ENCODE peak calls at places on chromosomes 4 and X, in seven cellular contexts. N is BE2C, L is mammary epithelial cell, F is cardiac muscle cell, W is sigmoid colon, C is aorta, V is testis. R is an unnamed sample.

GRCh38 chrX:134460861-134461218 is 875 bp downstream of the HPRT1 start:
- DNase-seq in C (no peak), W (no peak), V (no peak), F (peak; percentile 31), L (peak; percentile 3), N (peak; percentile 5), R (no peak)

GRCh38 chr4:62159306-62159705 is 959.2 kb downstream of the ADGRL3 start:
- DNase-seq in W (no peak), N (no peak), V (no peak), C (no peak), F (no peak), L (no peak), R (no peak)

GRCh38 chrX:12770440-12770839 is 20.8 kb upstream of the PRPS2 start:
- DNase-seq in N (no peak), L (no peak), V (no peak), C (no peak), F (peak; percentile 40), W (no peak), R (no peak)

GRCh38 chrX:107731831-107732502 is 43.6 kb downstream of the TSC22D3 start:
- DNase-seq in N (peak; percentile 78), V (peak; percentile 88), W (peak; percentile 97), L (peak; percentile 52), C (peak; percentile 93), F (peak; percentile 98), R (peak; percentile 77)

GRCh38 chrX:41333744-41333993 is 293 bp upstream of the DDX3X start:
- DNase-seq in N (no peak), F (peak; percentile 73), W (peak; percentile 94), V (no peak), C (no peak), L (no peak), R (peak; percentile 63)

GRCh38 chr4:37822220-37822619 is 4.3 kb upstream of the PGM2 start:
- DNase-seq in W (no peak), V (no peak), C (no peak), F (no peak), N (no peak), L (no peak), R (no peak)

GRCh38 chr4:163448541-163449203 is 24.9 kb downstream of the TKTL2 start:
- DNase-seq in L (peak; percentile 66), F (peak; percentile 4), W (no peak), N (peak; percentile 9), V (no peak), C (no peak), R (no peak)

GRCh38 chr4:39713691-39714090 is 15.8 kb downstream of the UBE2K start:
- DNase-seq in L (no peak), N (no peak), W (no peak), F (no peak), C (no peak), V (no peak), R (no peak)

GRCh38 chr4:85955614-85956295 is 404.1 kb downstream of the MAPK10 start:
- DNase-seq in W (no peak), N (no peak), C (no peak), F (no peak), L (peak; percentile 3), V (no peak), R (no peak)

GRCh38 chr4:85952518-85952917 is 407.3 kb downstream of the MAPK10 start:
- DNase-seq in C (no peak), W (no peak), F (no peak), L (peak; percentile 46), N (no peak), V (no peak), R (no peak)

GRCh38 chr4:85956296-85956955 is 403.4 kb downstream of the MAPK10 start:
- DNase-seq in L (no peak), N (no peak), C (no peak), F (no peak), V (no peak), W (no peak), R (no peak)

GRCh38 chr4:85952982-85953650 is 406.7 kb downstream of the MAPK10 start:
- DNase-seq in W (no peak), C (no peak), V (no peak), L (no peak), F (no peak), N (no peak), R (no peak)

DNA sequence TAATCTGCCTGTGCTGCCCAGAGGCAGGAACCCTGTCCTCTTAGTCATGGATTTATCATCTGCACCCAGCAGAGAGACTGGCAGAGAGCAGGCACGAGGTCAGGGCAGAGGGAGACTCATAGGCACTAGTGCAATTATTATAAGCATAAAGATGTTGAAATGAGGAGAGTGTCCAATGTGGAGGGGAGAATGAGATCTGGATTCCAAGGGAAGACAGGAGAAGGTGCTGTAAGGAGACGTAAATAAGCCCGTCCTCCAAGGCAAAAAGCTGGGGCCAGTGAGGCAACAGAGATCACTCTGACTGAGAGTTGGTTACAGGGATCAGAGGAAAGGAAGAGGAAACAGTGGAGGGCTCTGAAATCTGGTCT is 406.2 kb downstream of the MAPK10 start:
- DNase-seq in V (no peak), W (no peak), C (no peak), N (no peak), F (no peak), L (peak; percentile 80), R (no peak)
- H3K27me3 ChIP-seq in V (no peaks in the 10 kb centered on the region), W (no peaks in the 10 kb centered on the region), C (no peaks in the 10 kb centered on the region), N (no peaks in the 10 kb centered on the region), F (no peaks in the 10 kb centered on the region), L (no peaks in the 10 kb centered on the region), R (no peaks in the 10 kb centered on the region)

GRCh38 chrX:26664919-26665318 is 448.9 kb downstream of the MAGEB5 start:
- DNase-seq in L (no peak), C (no peak), F (no peak), W (no peak), V (no peak), N (no peak), R (no peak)
- H3K27me3 ChIP-seq in L (no peaks in the 10 kb centered on the region), C (no peaks in the 10 kb centered on the region), F (no peaks in the 10 kb centered on the region), W (no peaks in the 10 kb centered on the region), V (no peaks in the 10 kb centered on the region), N (no peaks in the 10 kb centered on the region), R (no peaks in the 10 kb centered on the region)

DNA sequence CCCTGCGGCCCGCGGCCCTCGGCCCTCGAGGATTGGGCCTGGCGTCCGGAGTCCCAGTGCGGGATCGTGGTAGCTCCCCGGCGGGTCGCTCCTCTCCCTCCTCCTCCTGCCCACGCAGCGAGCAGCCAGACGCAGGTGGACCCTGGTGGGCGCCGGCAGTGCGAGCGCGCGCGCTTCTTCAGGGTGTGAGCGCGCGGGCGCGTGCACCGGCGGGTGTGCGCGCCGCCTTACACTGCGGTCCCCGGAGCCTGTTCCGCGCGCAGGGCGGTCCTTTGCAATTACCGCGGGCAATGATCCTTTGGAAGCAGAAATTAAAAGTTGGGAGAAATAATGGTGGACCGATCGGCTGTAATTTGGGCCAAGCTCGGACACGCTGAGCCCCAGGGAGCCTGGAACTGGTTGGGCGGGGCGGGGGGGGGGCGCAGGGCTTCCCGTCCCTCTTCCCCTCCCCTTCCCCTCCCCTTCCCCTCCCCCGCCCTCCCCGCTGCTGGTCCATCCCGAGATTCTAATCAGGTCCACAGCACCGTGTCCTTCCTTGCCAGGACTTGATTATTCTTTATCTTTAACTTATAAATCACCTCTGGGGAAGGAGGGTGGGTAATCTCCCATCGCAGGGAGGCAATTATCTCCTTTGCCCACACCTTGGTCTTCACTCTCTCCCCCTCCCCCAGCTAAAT is 1.6 kb upstream of the NKX1-1 start:
- DNase-seq in L (no peak), C (no peak), N (no peak), F (no peak), W (no peak), V (no peak), R (no peak)
- H3K27me3 ChIP-seq in L (peaks cover 56% of the 10 kb centered on the region), C (no peaks in the 10 kb centered on the region), N (peaks cover 95% of the 10 kb centered on the region), F (peaks cover 99% of the 10 kb centered on the region), W (peaks cover 89% of the 10 kb centered on the region), V (no peaks in the 10 kb centered on the region), R (peaks cover 84% of the 10 kb centered on the region)

GRCh38 chr4:110798682-110799081 is 175.8 kb upstream of the PITX2 start:
- DNase-seq in W (no peak), F (no peak), V (peak; percentile 14), L (no peak), N (no peak), C (no peak), R (no peak)

GRCh38 chr4:110799171-110799570 is 176.3 kb upstream of the PITX2 start:
- DNase-seq in W (no peak), L (no peak), N (no peak), V (no peak), F (no peak), C (no peak), R (no peak)

GRCh38 chr4:110792036-110792435 is 169.2 kb upstream of the PITX2 start:
- DNase-seq in C (no peak), F (no peak), N (no peak), W (no peak), V (no peak), L (no peak), R (no peak)

GRCh38 chr4:110793381-110793801 is 170.5 kb upstream of the PITX2 start:
- DNase-seq in L (no peak), W (no peak), F (peak; percentile 2), N (no peak), C (no peak), V (no peak), R (no peak)

DNA sequence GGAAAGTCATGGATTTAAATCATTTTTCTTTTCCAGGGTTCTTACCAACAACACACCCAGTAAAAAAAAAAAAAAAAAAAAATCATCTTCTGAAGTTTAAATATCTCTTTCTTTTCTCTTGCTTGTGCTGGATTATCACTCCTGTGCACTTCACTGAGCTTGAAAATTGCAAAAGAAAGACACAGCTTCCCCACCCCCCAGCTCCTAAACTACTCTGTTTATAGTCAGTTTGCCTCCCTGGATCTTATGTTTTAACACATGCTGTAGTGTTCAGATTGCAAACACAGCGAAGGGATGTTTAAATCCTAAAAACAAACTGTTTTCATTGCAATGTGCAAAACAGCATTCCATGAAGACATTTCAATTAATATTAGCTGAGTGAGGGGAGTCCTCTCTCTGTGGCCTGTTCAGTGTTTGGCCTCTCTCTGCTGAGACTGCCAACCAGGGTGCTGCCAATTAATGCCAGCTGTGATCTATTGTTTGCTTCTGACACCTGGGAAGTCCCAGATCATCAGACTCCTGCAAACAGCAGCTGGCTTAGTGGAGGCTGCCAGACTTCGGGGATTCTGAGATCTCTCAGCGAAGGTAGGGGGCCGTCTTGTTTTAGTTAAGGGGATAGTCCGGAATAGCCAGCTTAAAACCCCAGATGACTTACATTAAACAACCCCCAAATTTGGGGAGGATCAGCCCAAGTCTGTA is 171.2 kb upstream of the PITX2 start:
- DNase-seq in L (no peak), C (no peak), N (no peak), F (no peak), W (no peak), V (no peak), R (no peak)
- H3K27me3 ChIP-seq in L (peaks cover 3% of the 10 kb centered on the region), C (peaks cover 1% of the 10 kb centered on the region), N (peaks cover 15% of the 10 kb centered on the region), F (no peaks in the 10 kb centered on the region), W (no peaks in the 10 kb centered on the region), V (no peaks in the 10 kb centered on the region), R (peaks cover 7% of the 10 kb centered on the region)

DNA sequence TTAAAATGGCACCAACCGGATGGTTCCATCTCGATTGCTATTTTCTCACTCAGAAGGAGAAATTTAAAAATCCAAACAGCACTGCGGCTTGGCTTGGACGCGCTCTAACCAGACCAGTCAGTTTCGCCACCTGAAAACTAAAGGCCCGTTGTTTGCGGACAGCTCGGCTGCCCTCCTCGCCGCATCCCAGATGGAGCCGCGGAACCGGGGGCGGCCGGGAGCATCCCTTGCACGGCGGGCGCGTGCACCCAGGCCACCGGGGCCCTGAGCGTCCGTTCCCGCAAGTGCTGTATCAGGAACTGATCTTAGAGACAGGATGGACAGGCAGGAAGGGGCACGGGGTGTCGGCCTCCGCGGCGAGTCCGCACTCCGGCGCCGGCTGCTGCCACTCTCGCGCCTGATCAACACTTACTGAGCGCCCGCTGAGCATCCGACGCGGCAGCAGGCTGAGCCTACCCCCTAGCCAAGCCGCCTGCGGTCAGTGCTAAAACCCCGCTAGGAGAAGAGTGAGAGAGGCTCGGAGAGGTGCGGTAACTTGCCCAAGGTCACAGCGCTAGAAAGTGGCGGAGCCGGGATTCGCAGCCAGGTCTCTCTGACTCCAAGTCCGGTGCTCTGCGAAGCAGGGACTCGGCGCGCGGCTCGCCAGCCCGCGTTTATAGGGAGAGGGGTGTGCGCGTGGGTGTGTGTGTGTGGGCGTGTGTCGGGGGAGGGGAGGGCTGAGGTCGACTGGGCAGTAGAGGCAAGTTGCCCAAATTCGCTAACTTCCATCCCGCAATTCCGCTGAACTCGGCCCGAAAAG is at the start of gene CITED1:
- DNase-seq in W (no peak), N (peak; percentile 15), L (peak; percentile 7), F (no peak), C (no peak), V (peak; percentile 76), R (no peak)
- H3K27me3 ChIP-seq in W (no peaks in the 10 kb centered on the region), N (peaks cover 21% of the 10 kb centered on the region), L (peaks cover 61% of the 10 kb centered on the region), F (peaks cover 63% of the 10 kb centered on the region), C (no peaks in the 10 kb centered on the region), V (no peaks in the 10 kb centered on the region), R (peaks cover 38% of the 10 kb centered on the region)

R was measured in RWPE2.